ENCODE peak calls at places on chromosome 20, in four cellular contexts. R, E, X and H are unnamed samples.

GRCh38 chr20:41205313-41205712 is 68.0 kb downstream of the PLCG1 start:
- DNase-seq in R (no peak), E (no peak), X (no peak), H (no peak)

GRCh38 chr20:32749914-32750637 is 6.8 kb upstream of the COMMD7 start:
- DNase-seq in R (no peak), E (no peak), X (no peak), H (no peak)

GRCh38 chr20:35903843-35904242 is 50.5 kb downstream of the SCAND1 start:
- DNase-seq in R (no peak), E (peak), X (no peak), H (no peak)

GRCh38 chr20:40331699-40332098 is 357.3 kb downstream of the MAFB start:
- DNase-seq in R (no peak), E (no peak), X (no peak), H (no peak)

GRCh38 chr20:20780127-20780822 is 67.8 kb upstream of the RALGAPA2 start:
- DNase-seq in R (peak), E (no peak), X (peak), H (no peak)

GRCh38 chr20:14622796-14623195 is 285.4 kb upstream of the FLRT3 start:
- DNase-seq in R (peak), E (no peak), X (no peak), H (peak)

GRCh38 chr20:48983423-48984400 is 62.2 kb downstream of the ARFGEF2 start:
- DNase-seq in R (no peak), E (no peak), X (no peak), H (no peak)

GRCh38 chr20:36792422-36792821 is 18.9 kb upstream of the DSN1 start:
- DNase-seq in R (peak), E (peak), X (no peak), H (peak)

GRCh38 chr20:35474504-35474903 is 19.1 kb downstream of the CEP250 start:
- DNase-seq in R (peak), E (no peak), X (no peak), H (no peak)

GRCh38 chr20:59564171-59564570 is 40.2 kb upstream of the PHACTR3 start:
- DNase-seq in R (no peak), E (no peak), X (no peak), H (peak)

GRCh38 chr20:38255389-38255788 is 5.1 kb downstream of the KIAA1755 start:
- DNase-seq in R (no peak), E (no peak), X (no peak), H (no peak)

GRCh38 chr20:20763652-20764051 is 51.2 kb upstream of the RALGAPA2 start:
- DNase-seq in R (no peak), E (no peak), X (no peak), H (no peak)

GRCh38 chr20:18055261-18055660 is 2.5 kb downstream of the OVOL2 start:
- DNase-seq in R (no peak), E (no peak), X (no peak), H (no peak)

GRCh38 chr20:34636648-34637047 is 40.2 kb downstream of the PIGU start:
- DNase-seq in R (no peak), E (no peak), X (no peak), H (no peak)

GRCh38 chr20:35954907-35955251 is 577 bp upstream of the SCAND1 start:
- DNase-seq in R (peak), E (no peak), X (no peak), H (no peak)

GRCh38 chr20:9408422-9409300 is 105.7 kb upstream of the LAMP5 start:
- DNase-seq in R (no peak), E (no peak), X (no peak), H (no peak)

GRCh38 chr20:33191484-33191883 is 23.5 kb downstream of the BPIFA2 start:
- DNase-seq in R (no peak), E (no peak), X (no peak), H (no peak)

GRCh38 chr20:13800728-13801134 is 15.9 kb downstream of the NDUFAF5 start:
- DNase-seq in R (peak), E (no peak), X (no peak), H (no peak)

GRCh38 chr20:35640724-35641123 is 24.0 kb downstream of the CPNE1 start:
- DNase-seq in R (no peak), E (no peak), X (no peak), H (no peak)

GRCh38 chr20:24379116-24379927 is 90.1 kb upstream of the SYNDIG1 start:
- DNase-seq in R (no peak), E (no peak), X (no peak), H (no peak)

GRCh38 chr20:37365760-37366638 is 20.1 kb downstream of the SRC start:
- DNase-seq in R (no peak), E (no peak), X (peak), H (no peak)

GRCh38 chr20:3654326-3655031 is 8.7 kb downstream of the GFRA4 start:
- DNase-seq in R (no peak), E (no peak), X (no peak), H (no peak)

GRCh38 chr20:24955045-24955444 is 6.0 kb downstream of the CST7 start:
- DNase-seq in R (no peak), E (no peak), X (peak), H (no peak)

GRCh38 chr20:41249781-41250281 is 67.7 kb downstream of the ZHX3 start:
- DNase-seq in R (peak), E (peak), X (no peak), H (peak)

GRCh38 chr20:47857142-47857993 is 72.1 kb upstream of the SULF2 start:
- DNase-seq in R (peak), E (no peak), X (no peak), H (no peak)

DNA sequence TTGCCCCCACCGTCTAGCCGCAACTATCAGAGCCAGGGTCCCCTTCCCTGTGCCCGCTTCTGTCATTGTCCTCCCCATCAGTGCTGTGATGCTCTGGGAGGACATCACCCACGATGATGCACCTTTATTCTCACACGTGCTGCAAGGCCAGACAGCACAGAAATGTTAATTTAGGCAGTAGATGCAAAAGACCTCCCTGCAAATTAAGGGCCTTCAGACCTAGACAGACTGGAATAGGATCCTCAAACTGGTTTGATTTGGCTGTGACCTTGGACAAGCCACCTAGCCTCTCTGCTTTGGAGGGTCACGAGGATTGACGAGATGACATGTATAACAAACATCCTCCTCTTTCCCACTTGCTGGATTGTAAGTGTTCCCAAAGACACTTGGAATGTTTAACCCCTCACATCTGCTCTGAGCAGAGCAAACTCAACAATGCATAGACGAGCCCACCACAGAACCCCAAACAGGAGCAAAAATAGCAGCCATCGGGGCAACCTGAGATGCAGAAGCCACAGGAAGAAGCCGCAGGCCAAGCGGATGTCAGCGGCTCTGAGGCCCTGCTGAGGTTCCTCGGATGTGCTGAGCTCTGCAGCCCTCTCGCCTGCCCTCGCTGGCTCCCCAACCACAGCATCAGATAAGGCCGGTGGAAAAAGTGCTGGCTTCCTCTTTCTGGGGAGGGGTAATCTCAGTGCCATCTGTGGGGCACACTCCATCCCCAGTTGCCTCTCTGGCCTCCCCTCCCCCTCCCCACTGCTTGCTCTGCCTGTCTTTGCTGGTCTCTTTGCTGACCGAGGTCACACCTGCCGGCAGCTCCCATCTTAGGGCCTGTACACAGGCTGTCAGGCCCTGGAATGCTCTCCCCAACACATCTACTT is 35.3 kb downstream of the TOX2 start:
- DNase-seq in R (no peak), E (peak), X (peak), H (no peak)
- TF ChIP-seq BHLHE40 in R (no peak), E (peak), X (peak), H (no peak)

GRCh38 chr20:62900692-62901584 is 25.4 kb downstream of the DIDO1 start:
- DNase-seq in R (peak), E (no peak), X (no peak), H (peak)
- TF ChIP-seq SP1 in R (no peak), E (no peak), X (no peak), H (no peak)

DNA sequence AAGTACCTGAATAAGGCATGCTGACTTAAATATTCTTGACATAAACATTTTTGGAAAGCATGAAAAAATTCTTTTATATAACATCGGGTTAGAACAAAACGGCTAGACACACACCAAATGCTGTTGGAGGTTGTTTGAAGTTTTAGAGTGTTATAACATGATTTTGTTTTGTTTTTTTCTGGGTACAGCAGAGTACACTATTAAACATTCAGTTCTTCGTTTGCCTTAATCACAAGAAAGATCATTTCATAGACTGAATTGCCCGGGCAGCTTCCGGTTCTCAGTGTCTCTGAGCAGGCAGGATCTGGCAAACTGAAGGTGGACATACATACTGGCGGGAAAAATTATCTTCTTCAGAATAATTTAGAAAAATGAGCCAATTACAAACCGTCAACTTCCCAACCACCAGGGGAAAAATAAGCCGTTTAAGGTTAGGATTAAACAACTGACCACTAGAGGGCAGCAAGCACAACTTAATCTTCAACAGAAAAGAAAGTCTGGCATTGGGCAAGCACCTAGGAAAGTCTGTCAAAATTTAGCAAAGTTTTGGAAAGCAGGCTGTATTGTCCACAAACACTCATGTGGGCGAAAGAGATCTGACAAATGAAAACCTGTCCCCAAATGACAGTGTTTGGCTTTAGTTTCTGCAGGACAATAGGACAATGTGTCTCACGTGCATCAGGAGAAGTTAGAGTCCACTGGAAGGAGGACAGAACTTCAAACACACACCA is 15.0 kb downstream of the ZNF217 start:
- DNase-seq in R (peak), E (peak), X (peak), H (peak)
- TF ChIP-seq BHLHE40 in R (peak), E (peak), X (peak), H (no peak)

GRCh38 chr20:56750430-56750829 is 121.3 kb downstream of the TFAP2C start:
- DNase-seq in R (no peak), E (no peak), X (no peak), H (no peak)

GRCh38 chr20:56755201-56755600 is 126.1 kb downstream of the TFAP2C start:
- DNase-seq in R (no peak), E (no peak), X (no peak), H (no peak)

GRCh38 chr20:56748476-56749377 is 119.6 kb downstream of the TFAP2C start:
- DNase-seq in R (no peak), E (no peak), X (no peak), H (no peak)

GRCh38 chr20:56752274-56752673 is 123.2 kb downstream of the TFAP2C start:
- DNase-seq in R (no peak), E (no peak), X (no peak), H (no peak)
- TF ChIP-seq SP1 in R (no peak), E (no peak), X (no peak), H (no peak)